ENCODE peak calls at places on chromosomes 16 and 17, in four cellular contexts. C is NCI-H1105 treated with DMSO at 0.1 percent for 48 hours, S is epithelial cell of prostate, H is neural crest cell. A is an unnamed sample.

GRCh38 chr17:67636312-67636711 is 81.4 kb upstream of the NOL11 start:
- DNase-seq in C (no peak), S (no peak), H (no peak), A (no peak)

GRCh38 chr17:8151120-8151640 is 1.0 kb downstream of the PER1 start:
- DNase-seq in C (peak; percentile 87), S (no peak), H (peak; percentile 71), A (no peak)

GRCh38 chr17:67700037-67700436 is 17.7 kb upstream of the NOL11 start:
- DNase-seq in C (peak; percentile 39), S (no peak), H (no peak), A (no peak)

GRCh38 chr16:51723016-51723724 is 572.1 kb upstream of the SALL1 start:
- DNase-seq in C (no peak), S (no peak), H (no peak), A (no peak)

GRCh38 chr16:70018254-70018653 is 67.1 kb downstream of the CLEC18A start:
- DNase-seq in C (peak; percentile 0), S (no peak), H (no peak), A (no peak)

GRCh38 chr17:55354941-55355340 is 66.7 kb downstream of the MMD start:
- DNase-seq in C (no peak), S (no peak), H (no peak), A (no peak)

GRCh38 chr17:46862949-46863348 is 11.6 kb downstream of the WNT9B start:
- DNase-seq in C (no peak), S (no peak), H (no peak), A (no peak)

GRCh38 chr16:81997738-81998137 is 13.5 kb downstream of the SDR42E1 start:
- DNase-seq in C (no peak), S (peak; percentile 33), H (no peak), A (no peak)

GRCh38 chr17:63626551-63627228 is 4.5 kb downstream of the MAP3K3 start:
- DNase-seq in C (no peak), S (no peak), H (no peak), A (no peak)

GRCh38 chr17:1627219-1627986 is 1.2 kb downstream of the SLC43A2 start:
- DNase-seq in C (no peak), S (no peak), H (no peak), A (no peak)

GRCh38 chr17:18919963-18920362 is 32.0 kb upstream of the SLC5A10 start:
- DNase-seq in C (no peak), S (no peak), H (no peak), A (no peak)

GRCh38 chr17:10633738-10634379 is 23.2 kb downstream of the MYH3 start:
- DNase-seq in C (no peak), S (no peak), H (no peak), A (no peak)

GRCh38 chr16:16778322-16778721 is 399.4 kb downstream of the NPIPA7 start:
- DNase-seq in C (no peak), S (no peak), H (no peak), A (no peak)

GRCh38 chr16:14196539-14196938 is 125.4 kb downstream of the MRTFB start:
- DNase-seq in C (no peak), S (no peak), H (no peak), A (no peak)

GRCh38 chr16:10386517-10387377 is 886 bp downstream of the ATF7IP2 start:
- DNase-seq in C (no peak), S (no peak), H (no peak), A (no peak)

GRCh38 chr16:73354426-73354825 is 306.5 kb upstream of the ZFHX3 start:
- DNase-seq in C (no peak), S (no peak), H (no peak), A (no peak)

GRCh38 chr16:9206156-9206555 is 114.7 kb downstream of the HAPSTR1 start:
- DNase-seq in C (no peak), S (no peak), H (no peak), A (no peak)

GRCh38 chr17:81511800-81512559 is 619 bp downstream of the ACTG1 start:
- DNase-seq in C (no peak), S (no peak), H (no peak), A (no peak)

GRCh38 chr16:48810436-48810802 is 200.4 kb upstream of the N4BP1 start:
- DNase-seq in C (no peak), S (no peak), H (no peak), A (no peak)

GRCh38 chr17:77425791-77426641 is 285.2 kb downstream of the SEC14L1 start:
- DNase-seq in C (no peak), S (no peak), H (no peak), A (no peak)

A was measured in keratinocyte.